ENCODE peak calls at places on chromosomes 7 and 10, in six cellular contexts. G is kidney, V is A549, X is mucosa of descending colon, C is left ventricle myocardium inferior, N is Calu3. H is an unnamed sample.

GRCh38 chr10:103872137-103872933 is 17.0 kb upstream of the SH3PXD2A start:
- DNase-seq in X (no peak), G (no peak), V (no peak), C (no peak), N (no peak), H (no peak)

GRCh38 chr10:4280481-4281206 is 495.6 kb upstream of the KLF6 start:
- DNase-seq in N (peak; percentile 53), C (no peak), G (no peak), V (no peak), X (peak; percentile 40), H (no peak)

GRCh38 chr7:128947854-128948253 is 10.1 kb downstream of the IRF5 start:
- DNase-seq in N (no peak), G (no peak), X (no peak), V (no peak), C (no peak), H (no peak)

GRCh38 chr7:136163333-136163732 is 186.2 kb upstream of the MTPN start:
- DNase-seq in G (no peak), X (no peak), C (no peak), V (no peak), N (no peak), H (no peak)

GRCh38 chr7:100476108-100476780 is 2.8 kb downstream of the TSC22D4 start:
- DNase-seq in V (no peak), G (no peak), X (no peak), C (no peak), N (no peak), H (no peak)

GRCh38 chr7:298739-299138 is 8.8 kb downstream of the FOXL3 start:
- DNase-seq in X (no peak), C (no peak), N (no peak), G (no peak), V (no peak), H (no peak)

GRCh38 chr7:55100962-55101327 is 82.1 kb downstream of the EGFR start:
- DNase-seq in X (no peak), C (peak; percentile 61), G (no peak), V (no peak), N (no peak), H (no peak)

GRCh38 chr7:88184848-88185304 is 35.0 kb downstream of the SRI start:
- DNase-seq in N (peak; percentile 45), V (no peak), G (no peak), X (no peak), C (no peak), H (no peak)

GRCh38 chr7:39417642-39418041 is 148.6 kb upstream of the YAE1 start:
- DNase-seq in N (no peak), X (no peak), V (no peak), G (no peak), C (no peak), H (no peak)

GRCh38 chr10:133002685-133003084 is 60.3 kb upstream of the CFAP46 start:
- DNase-seq in N (no peak), X (no peak), G (no peak), V (no peak), C (no peak), H (no peak)

GRCh38 chr10:92279297-92279696 is 11.6 kb downstream of the CPEB3 start:
- DNase-seq in V (no peak), C (no peak), X (no peak), N (no peak), G (no peak), H (no peak)

DNA sequence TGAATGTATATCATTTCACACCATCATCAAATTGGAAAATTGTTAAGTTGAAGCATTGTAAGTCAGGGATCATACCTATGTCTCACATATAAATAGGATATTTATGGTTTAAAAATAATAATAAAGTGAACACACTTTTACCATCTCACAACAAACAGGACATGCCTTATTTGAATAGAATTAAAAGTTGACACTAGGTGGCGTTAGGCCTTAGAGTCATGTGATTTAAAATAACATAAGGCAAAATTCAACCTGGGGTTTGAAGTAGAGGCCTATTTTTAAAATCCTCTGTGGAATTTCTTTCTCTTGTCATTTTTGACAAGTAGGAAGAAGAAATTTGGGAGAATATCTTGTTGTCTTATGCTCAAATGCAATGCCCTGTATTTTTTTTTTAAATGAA is 184.7 kb upstream of the PCDH15 start:
- DNase-seq in C (no peak), N (no peak), V (no peak), X (no peak), G (no peak), H (no peak)
- TF ChIP-seq CTCF in C (peak; percentile 45), N (peak; percentile 41), V (peak; percentile 17), X (no peak), G (peak; percentile 22), H (peak; percentile 77)

DNA sequence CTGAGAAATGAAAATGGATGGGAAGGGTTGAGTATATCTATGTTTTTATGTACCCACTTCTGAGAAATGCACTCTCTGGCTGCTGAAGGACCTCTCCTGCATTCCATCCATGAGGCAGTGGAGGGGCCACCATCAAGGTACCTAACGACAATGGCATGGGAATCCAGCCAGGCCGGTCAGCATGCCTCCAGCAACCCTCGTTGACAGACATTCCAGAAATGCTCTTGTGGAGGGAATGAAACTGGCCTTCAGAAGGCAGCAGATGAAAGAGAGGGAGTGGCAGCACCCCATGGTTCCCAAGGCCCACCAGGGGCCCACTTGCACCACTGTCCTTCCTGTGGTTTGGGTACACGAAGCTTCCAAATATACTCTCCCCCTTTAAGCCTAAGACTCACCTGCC is 269.0 kb downstream of the ARHGAP12 start:
- DNase-seq in N (no peak), X (no peak), G (no peak), C (no peak), V (no peak), H (no peak)
- TF ChIP-seq CTCF in N (no peak), X (no peak), G (no peak), C (no peak), V (no peak), H (no peak)

GRCh38 chr10:547591-548081 is 141.8 kb downstream of the DIP2C start:
- DNase-seq in N (no peak), G (no peak), C (no peak), X (no peak), V (no peak), H (no peak)
- TF ChIP-seq CTCF in N (no peak), G (no peak), C (no peak), X (no peak), V (no peak), H (no peak)

DNA sequence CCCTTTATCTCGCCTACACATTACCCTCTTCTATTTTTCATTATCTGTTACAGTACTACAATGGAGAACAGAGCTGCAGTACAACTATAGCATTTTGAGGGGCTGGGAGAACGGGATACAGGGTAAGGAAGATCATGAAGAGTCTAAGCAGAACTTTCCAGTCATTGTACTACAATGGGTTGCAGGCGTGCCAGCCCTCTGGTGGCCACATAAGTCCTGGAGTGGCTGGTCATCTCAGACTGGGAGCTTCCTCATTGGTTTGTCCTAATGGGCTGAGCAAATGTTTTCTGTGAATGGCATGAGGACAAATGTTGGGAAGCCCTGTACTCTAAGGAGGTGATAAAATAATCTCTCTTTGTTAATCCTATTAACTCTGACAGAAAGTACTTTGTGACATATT is 33.0 kb downstream of the TMEM106B start:
- DNase-seq in X (peak; percentile 54), G (no peak), V (peak; percentile 10), C (no peak), N (peak; percentile 70), H (peak; percentile 30)
- TF ChIP-seq CTCF in X (peak; percentile 12), G (no peak), V (peak; percentile 29), C (peak; percentile 33), N (peak; percentile 71), H (peak; percentile 58)

H was measured in endothelial cell.